ENCODE peak calls at places on chromosomes 7 and 10, in four cellular contexts. V, T, J and U are unnamed samples.

GRCh38 chr10:69742928-69743602 is 58.6 kb upstream of the COL13A1 start:
- DNase-seq in T (peak; percentile 10), V (no peak), J (no peak), U (peak; percentile 68)

GRCh38 chr10:57460540-57460939 is 807.2 kb downstream of the IPMK start:
- DNase-seq in V (no peak), T (no peak), J (no peak), U (no peak)

GRCh38 chr10:84401838-84402611 is 73.6 kb downstream of the CCSER2 start:
- DNase-seq in T (no peak), J (no peak), V (no peak), U (no peak)

GRCh38 chr7:101899616-101900015 is 82.2 kb downstream of the CUX1 start:
- DNase-seq in J (no peak), T (no peak), V (no peak), U (no peak)

GRCh38 chr7:111159426-111159825 is 68.5 kb downstream of the LRRN3 start:
- DNase-seq in J (no peak), V (no peak), T (peak; percentile 66), U (no peak)

GRCh38 chr7:129047761-129048160 is 7.2 kb downstream of the TNPO3 start:
- DNase-seq in T (peak; percentile 47), J (no peak), V (no peak), U (no peak)

GRCh38 chr7:37151741-37152413 is 296.8 kb downstream of the ELMO1 start:
- DNase-seq in J (no peak), V (no peak), T (no peak), U (no peak)

GRCh38 chr7:91949221-91950009 is 8.8 kb downstream of the AKAP9 start:
- DNase-seq in T (peak; percentile 61), J (no peak), V (no peak), U (peak; percentile 56)

GRCh38 chr10:22259280-22259679 is 41.5 kb upstream of the EBLN1 start:
- DNase-seq in V (peak; percentile 2), T (no peak), J (no peak), U (no peak)

GRCh38 chr7:155219947-155220769 is 77.5 kb upstream of the INSIG1 start:
- DNase-seq in J (no peak), T (no peak), V (no peak), U (no peak)

GRCh38 chr10:74927701-74928100 is 101.3 kb downstream of the KAT6B start:
- DNase-seq in V (no peak), T (peak; percentile 70), J (no peak), U (no peak)

GRCh38 chr7:131057015-131057518 is 270.6 kb upstream of the MKLN1 start:
- DNase-seq in J (no peak), T (peak; percentile 93), V (peak; percentile 71), U (no peak)
- H3K4me1 ChIP-seq in J (no peaks in the 10 kb centered on the region), T (no peaks in the 10 kb centered on the region), V (peaks cover 87% of the 10 kb centered on the region), U (peaks cover 8% of the 10 kb centered on the region)

DNA sequence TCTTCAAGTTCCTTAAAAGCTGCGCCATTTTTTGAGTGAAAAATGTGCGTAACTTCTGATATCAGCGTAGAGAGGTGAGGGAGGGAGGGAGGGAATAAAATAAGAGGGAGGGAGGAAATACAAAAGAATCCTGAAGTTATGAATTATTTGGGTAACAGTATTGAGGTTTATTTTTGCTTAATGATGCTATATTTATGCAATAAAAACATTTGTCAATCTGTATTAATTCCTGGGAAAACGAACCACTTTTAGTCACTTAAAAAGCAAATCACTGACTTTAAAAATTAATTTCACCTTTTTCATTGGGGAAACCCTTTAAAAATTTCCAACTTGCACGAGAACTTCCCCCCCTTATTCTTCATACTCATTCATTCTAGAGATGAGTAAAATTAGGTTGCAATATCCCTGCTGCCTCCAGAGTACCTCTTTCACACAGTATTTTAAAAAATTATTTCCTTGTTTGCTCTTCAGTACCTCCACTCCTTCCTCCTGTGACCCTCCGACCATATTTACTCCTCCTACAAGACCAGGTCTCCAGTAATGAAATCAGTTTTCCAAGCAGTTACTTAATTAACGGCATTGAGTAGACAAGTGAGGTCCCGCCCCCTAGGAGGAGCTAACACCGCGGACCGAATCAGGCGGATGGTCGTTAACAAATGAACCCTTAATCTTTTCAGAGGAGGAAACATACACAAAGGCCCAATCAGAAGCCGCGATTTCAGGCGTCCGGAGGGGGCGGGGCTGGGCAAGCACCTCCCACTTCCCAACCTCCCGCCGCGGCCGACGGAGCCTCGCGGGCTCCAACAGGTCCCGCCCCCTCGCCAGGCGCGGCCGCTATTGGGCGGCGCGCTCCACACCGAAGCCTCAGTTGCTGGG is 521 bp upstream of the TRIM24 start:
- DNase-seq in T (no peak), V (peak; percentile 98), J (peak; percentile 99), U (peak; percentile 96)
- H3K4me3 ChIP-seq in T (peak overlapping the region; percentile 55), V (peak overlapping the region; percentile 60), J (peak overlapping the region; percentile 53), U (peak overlapping the region; percentile 58)

GRCh38 chr7:3956949-3957348 is 655.9 kb downstream of the SDK1 start:
- DNase-seq in T (no peak), V (no peak), J (no peak), U (no peak)
- H3K27me3 ChIP-seq in T (no peaks in the 10 kb centered on the region), V (no peaks in the 10 kb centered on the region), J (peaks cover 92% of the 10 kb centered on the region), U (no peaks in the 10 kb centered on the region)

DNA sequence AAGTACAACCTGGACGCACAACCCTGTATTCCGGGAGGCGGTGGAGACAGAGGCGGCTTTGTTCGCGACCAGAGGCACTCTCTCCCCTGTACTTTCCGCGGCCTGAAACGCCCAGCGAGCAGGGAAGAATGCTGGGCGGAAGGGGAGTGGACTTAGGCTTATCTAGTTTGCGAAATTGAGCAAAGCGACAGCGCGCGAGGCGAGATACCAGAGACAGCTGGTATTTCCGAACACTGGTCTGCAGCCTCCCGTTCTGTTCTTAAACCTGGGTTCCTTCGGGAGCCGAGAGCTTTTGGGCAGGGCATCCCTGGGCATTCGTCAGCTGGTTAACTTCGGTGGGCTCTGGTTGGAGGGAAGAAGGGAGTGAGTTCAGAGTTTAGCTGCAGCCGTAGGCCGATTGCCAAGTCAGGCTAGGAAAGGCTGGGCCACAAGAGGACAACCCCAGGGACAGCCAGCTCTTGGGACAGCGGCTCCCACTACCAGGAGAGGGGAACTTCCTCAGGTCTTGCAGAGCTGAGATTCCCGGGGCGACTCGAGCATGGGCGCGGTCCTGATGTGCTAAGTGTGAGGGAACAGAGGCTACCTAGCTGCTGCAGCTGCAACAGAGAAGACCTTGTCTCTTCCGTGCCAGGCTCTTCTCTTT is 3.9 kb downstream of the HMX3 start:
- DNase-seq in T (no peak), V (no peak), J (peak; percentile 31), U (peak; percentile 27)
- H3K4me1 ChIP-seq in T (no peaks in the 10 kb centered on the region), V (peaks cover 53% of the 10 kb centered on the region), J (no peaks in the 10 kb centered on the region), U (no peaks in the 10 kb centered on the region)